ENCODE peak calls at places on chromosomes 11 and 22, in seven cellular contexts. M, K, E, O, P, B and Q are unnamed samples.

GRCh38 chr22:22730655-22731373 is 86.4 kb downstream of the GGTLC2 start:
- DNase-seq in M (no peak), O (no peak), E (no peak), B (no peak), P (no peak), K (no peak), Q (no peak)

GRCh38 chr11:16912607-16913006 is 101.6 kb downstream of the PLEKHA7 start:
- DNase-seq in B (no peak), K (no peak), O (no peak), E (no peak), P (no peak), M (no peak), Q (no peak)

GRCh38 chr11:96178014-96178745 is 164.8 kb downstream of the MAML2 start:
- DNase-seq in M (no peak), E (no peak), P (no peak), K (no peak), O (no peak), B (no peak), Q (no peak)

GRCh38 chr11:43515090-43515489 is 156.4 kb downstream of the TTC17 start:
- DNase-seq in O (peak), M (peak), P (no peak), B (no peak), K (peak), E (peak), Q (no peak)

GRCh38 chr11:3136542-3137455 is 28.3 kb downstream of the OSBPL5 start:
- DNase-seq in M (no peak), B (no peak), E (no peak), K (no peak), O (no peak), P (no peak), Q (no peak)

GRCh38 chr11:16000065-16000464 is 356.3 kb downstream of the SOX6 start:
- DNase-seq in K (no peak), P (no peak), M (no peak), O (no peak), E (no peak), B (no peak), Q (no peak)

GRCh38 chr22:20393705-20394476 is at the start of gene ZNF74:
- DNase-seq in M (peak), P (peak), K (peak), E (peak), O (peak), B (peak), Q (peak)

GRCh38 chr11:6653656-6654055 is 2.0 kb downstream of the DCHS1 start:
- DNase-seq in K (no peak), M (no peak), B (no peak), O (no peak), E (no peak), P (no peak), Q (no peak)

GRCh38 chr11:58905141-58905715 is 34.1 kb upstream of the GLYATL1 start:
- DNase-seq in P (no peak), M (no peak), E (peak), O (no peak), K (peak), B (no peak), Q (no peak)

GRCh38 chr11:21257461-21257860 is 588.1 kb downstream of the NELL1 start:
- DNase-seq in K (no peak), P (no peak), B (no peak), M (no peak), E (no peak), O (no peak), Q (no peak)

GRCh38 chr11:112352907-112353306 is 92.2 kb upstream of the PLET1 start:
- DNase-seq in P (no peak), E (no peak), O (no peak), B (no peak), M (no peak), K (no peak), Q (no peak)

GRCh38 chr11:15507592-15507991 is 392.9 kb downstream of the INSC start:
- DNase-seq in O (no peak), P (no peak), M (no peak), B (no peak), K (no peak), E (no peak), Q (no peak)

GRCh38 chr11:57513911-57514537 is 1.5 kb downstream of the SLC43A1 start:
- DNase-seq in B (no peak), E (no peak), P (peak), M (peak), O (no peak), K (peak), Q (no peak)

DNA sequence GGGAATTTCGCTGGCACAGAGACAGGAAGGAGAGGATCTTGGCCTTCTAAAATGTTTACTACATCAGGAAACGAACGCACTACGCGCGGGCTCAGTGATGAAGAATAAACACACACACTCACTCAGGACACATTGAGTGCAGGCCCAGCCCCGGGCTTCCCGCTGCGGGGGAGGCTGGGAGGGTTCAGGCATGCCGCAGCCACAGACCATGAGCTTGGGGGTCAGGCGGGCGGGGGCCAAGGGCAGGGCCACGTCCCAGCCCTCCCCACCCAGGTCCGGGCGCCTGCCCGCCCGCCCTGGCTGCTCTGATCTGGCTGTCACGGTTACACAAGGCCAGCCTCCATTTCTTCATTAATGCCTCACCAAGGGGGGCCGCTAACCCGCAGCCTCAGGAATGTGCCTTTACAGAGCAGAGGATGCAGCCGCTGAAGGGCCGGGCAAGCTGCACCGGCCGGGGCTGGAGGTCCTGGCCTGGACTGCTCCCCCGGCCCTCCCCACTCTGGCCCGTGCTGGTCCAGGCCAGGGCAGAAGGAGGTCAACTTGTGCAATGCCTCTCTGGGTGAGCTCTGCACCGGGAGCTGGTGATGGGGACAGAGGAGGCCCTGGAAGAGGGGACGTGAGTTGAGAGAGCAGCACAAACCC is 41.7 kb downstream of the IGF2 start:
- DNase-seq in E (peak), M (peak), O (peak), B (no peak), P (no peak), K (no peak), Q (peak)
- TF ChIP-seq TAF1 in E (no peak), M (no peak), O (peak), B (no peak), P (no peak), K (no peak), Q (no peak)

DNA sequence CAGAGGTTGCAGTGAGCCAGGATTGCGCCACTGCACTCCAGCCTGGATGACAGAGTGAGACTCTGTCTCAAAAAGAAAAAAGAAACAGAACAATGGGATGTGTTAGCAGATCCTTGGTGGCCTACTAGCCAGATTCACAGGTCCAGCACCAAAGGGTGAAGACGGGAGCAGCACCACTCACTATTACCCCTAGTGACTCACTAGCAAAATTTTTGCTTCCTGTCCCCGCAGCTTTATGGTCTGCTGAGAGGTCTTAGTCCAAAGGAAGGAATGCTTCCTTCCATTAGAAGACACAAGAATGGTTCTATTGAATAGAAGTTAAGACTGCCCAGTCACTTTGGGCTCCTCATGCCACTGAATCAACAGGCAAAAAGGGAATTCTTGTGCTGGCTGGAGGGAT is 35.9 kb upstream of the NUP50 start:
- DNase-seq in P (no peak), M (no peak), K (no peak), O (no peak), E (no peak), B (no peak), Q (no peak)
- TF ChIP-seq TAF1 in P (no peak), M (no peak), K (no peak), O (no peak), E (no peak), B (no peak), Q (no peak)

GRCh38 chr11:118857385-118857784 is 26.3 kb upstream of the CXCR5 start:
- DNase-seq in B (no peak), E (no peak), P (no peak), M (no peak), O (no peak), K (no peak), Q (no peak)
- TF ChIP-seq TAF1 in B (no peak), E (no peak), P (no peak), M (no peak), O (no peak), K (no peak), Q (no peak)

DNA sequence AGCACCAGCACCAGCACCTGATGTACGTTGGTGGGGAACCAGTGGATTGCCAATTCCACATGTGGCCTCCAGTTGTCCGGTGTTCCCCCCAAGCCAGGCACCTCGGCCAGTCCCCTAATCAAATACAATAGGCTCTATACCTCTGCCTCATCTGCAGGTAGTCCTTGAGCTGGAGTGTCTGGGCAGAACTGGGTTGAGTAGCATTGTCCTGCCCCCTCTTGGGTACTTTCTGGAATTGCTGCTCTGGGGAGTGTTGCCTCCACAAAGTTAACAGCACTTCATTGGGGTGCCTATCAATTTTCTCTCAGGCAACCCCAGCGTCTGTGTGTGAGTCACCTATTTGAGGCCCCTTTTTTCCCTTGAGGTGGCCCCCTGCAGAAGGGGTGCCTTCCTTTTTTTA is 413.0 kb upstream of the LARGE1 start:
- DNase-seq in E (no peak), K (no peak), O (no peak), B (no peak), P (no peak), M (no peak), Q (no peak)
- TF ChIP-seq TAF1 in E (no peak), K (no peak), O (no peak), B (no peak), P (no peak), M (no peak), Q (no peak)

DNA sequence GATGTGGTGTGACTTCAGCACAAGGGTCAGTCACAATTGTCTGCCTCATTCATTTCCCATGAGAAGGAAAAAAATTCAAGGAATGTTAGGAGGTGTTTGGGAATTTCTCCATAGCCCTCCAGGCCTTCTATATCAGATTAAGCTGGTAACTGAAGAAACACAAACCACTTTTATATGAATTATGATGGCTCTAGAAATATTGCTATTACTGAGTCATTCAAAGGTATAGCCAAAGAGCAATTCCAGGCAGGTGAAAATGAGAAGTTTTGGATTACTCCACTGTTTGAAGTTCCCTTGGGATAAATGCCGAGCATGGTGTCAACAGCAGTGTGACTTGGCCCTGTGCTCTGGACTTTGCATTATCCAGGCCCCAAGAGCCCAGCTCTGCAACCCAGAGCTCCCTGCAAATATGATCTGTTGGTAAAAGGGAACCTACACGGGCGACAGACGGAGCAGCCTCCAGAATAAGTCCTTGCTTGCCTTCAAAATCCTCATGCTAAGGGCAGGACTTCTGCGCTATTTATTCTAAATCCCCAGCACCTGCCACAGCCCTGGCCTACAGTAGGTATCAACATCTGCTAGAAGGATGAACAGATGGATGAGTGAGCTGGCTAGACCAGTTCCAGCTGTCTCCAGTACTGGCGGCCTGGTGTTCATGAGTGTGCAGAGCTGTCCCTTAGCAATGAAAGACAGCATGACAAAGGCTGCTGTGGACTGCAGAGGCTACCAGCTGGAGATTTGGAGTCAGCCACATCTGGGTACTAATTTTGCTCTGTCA is 67.5 kb upstream of the ZBED5 start:
- DNase-seq in B (no peak), O (no peak), P (no peak), E (no peak), M (no peak), K (no peak), Q (no peak)
- TF ChIP-seq TAF1 in B (no peak), O (no peak), P (no peak), E (no peak), M (no peak), K (no peak), Q (no peak)

GRCh38 chr11:64932324-64932723 is 3.4 kb downstream of the GPHA2 start:
- DNase-seq in K (no peak), O (no peak), B (no peak), P (no peak), M (no peak), E (no peak), Q (no peak)

GRCh38 chr11:64934765-64935633 is 694 bp downstream of the GPHA2 start:
- DNase-seq in P (no peak), K (no peak), O (peak), B (no peak), M (no peak), E (no peak), Q (no peak)

GRCh38 chr11:64931290-64931689 is 4.4 kb downstream of the GPHA2 start:
- DNase-seq in K (no peak), P (no peak), M (no peak), B (no peak), O (no peak), E (no peak), Q (no peak)

GRCh38 chr11:64933935-64934693 is 1.6 kb downstream of the GPHA2 start:
- DNase-seq in E (no peak), K (no peak), O (no peak), M (no peak), P (no peak), B (no peak), Q (no peak)

DNA sequence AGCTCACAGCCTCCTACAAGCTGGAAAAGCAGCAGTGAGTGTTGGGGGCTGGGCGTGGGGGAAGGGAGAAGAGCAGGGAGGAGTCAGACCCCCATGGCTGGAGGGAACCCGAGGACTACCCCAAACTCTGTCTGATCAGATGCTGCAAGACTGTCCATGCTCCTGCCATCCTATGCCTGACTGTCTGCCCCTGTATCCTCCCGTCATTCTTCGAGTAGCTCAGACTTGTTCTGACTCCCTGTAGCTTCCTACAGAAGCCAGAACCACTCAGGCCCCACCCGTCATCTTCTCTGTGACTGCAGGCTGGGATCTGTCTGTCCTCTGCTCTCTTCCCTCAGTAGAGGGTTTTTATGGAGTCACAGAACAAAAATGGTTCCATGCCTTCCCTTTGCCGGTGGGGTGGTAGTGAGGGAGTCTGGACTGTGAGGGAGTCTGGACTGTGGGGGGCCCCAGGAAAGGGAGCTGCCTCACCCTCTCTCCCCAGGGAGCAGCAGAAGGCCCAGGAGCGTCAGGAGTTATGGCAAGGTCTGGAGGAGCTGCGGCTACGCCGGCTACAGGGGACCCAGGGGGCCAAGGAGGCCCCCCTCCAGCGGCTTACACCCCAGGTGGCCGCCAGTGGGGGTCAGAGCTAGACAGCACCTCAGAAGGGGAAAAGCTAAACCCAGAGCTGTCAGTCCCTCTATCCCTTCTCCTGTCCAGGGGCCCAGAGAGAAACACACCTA is 2.3 kb downstream of the GPHA2 start:
- DNase-seq in E (no peak), P (no peak), K (no peak), B (no peak), O (no peak), M (no peak), Q (no peak)
- TF ChIP-seq TAF1 in E (no peak), P (no peak), K (no peak), B (no peak), O (no peak), M (no peak), Q (no peak)

GRCh38 chr22:29480262-29480511 is 169 bp downstream of the NEFH start:
- DNase-seq in K (no peak), M (no peak), P (no peak), B (no peak), E (no peak), O (no peak), Q (no peak)

GRCh38 chr22:29481265-29482000 is 1.4 kb downstream of the NEFH start:
- DNase-seq in P (no peak), O (no peak), K (no peak), E (peak), M (peak), B (no peak), Q (no peak)

GRCh38 chr22:29482253-29482652 is 2.2 kb downstream of the NEFH start:
- DNase-seq in P (no peak), K (no peak), B (no peak), E (no peak), M (no peak), O (no peak), Q (no peak)

GRCh38 chr22:29479417-29480261 is at the start of gene NEFH:
- DNase-seq in P (no peak), B (no peak), M (peak), O (no peak), K (peak), E (peak), Q (no peak)

DNA sequence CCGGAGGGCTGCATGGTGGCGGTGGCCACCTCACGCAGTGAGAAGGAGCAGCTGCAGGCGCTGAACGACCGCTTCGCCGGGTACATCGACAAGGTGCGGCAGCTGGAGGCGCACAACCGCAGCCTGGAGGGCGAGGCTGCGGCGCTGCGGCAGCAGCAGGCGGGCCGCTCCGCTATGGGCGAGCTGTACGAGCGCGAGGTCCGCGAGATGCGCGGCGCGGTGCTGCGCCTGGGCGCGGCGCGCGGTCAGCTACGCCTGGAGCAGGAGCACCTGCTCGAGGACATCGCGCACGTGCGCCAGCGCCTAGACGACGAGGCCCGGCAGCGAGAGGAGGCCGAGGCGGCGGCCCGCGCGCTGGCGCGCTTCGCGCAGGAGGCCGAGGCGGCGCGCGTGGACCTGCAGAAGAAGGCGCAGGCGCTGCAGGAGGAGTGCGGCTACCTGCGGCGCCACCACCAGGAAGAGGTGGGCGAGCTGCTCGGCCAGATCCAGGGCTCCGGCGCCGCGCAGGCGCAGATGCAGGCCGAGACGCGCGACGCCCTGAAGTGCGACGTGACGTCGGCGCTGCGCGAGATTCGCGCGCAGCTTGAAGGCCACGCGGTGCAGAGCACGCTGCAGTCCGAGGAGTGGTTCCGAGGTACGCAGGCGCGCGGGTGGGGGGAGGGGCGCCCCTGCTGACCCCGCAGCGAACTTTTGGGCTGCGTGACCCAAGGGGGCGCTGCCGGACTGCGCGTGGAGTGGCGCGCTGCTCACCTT is 670 bp downstream of the NEFH start:
- DNase-seq in E (peak), P (no peak), M (peak), O (no peak), B (peak), K (peak), Q (no peak)
- TF ChIP-seq TAF1 in E (peak), P (no peak), M (no peak), O (no peak), B (no peak), K (no peak), Q (no peak)

DNA sequence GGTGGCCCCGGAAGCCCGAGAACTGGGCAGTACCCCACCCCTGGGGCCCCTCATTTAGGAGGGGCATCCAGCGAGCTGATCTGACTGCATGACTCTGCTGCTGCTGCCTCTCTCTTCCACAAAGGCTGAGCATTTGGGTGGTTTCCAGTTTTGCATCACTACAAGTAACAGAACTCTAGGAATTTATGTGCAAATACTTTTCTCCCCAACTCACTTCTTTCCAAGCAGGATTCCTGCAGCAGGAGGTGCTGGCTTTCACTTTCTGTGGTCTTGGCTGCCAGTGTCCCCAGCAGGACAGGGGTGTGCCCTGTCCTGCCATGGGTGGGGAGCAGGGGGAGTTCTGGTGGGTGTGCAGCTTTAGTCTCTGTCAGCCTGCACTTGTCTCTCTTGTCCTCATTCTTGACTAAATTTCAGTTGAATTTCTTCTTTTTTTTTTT is 21.2 kb downstream of the UPB1 start:
- DNase-seq in E (no peak), M (no peak), O (peak), P (no peak), B (no peak), K (no peak), Q (no peak)
- TF ChIP-seq TAF1 in E (peak), M (no peak), O (no peak), P (no peak), B (no peak), K (no peak), Q (no peak)

DNA sequence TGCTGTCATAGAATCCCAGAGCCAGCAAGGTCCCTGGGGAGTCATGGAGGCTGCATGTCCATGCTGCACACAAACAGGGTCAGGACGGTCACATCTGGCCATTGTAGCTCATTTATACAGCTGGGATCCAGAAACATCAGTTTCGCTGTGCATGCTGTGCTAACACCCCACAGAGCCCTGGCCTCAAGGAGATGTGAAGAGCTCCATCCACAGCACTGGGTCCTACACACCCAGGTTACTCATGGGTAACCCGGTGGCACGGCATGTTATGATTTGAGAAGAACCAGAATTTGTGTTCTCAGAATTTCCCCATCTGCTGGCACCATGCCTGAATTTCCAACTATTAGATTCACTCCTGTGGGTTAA is 146.3 kb upstream of the ARHGAP20 start:
- DNase-seq in M (no peak), B (no peak), O (no peak), K (no peak), E (no peak), P (no peak), Q (no peak)
- TF ChIP-seq TAF1 in M (no peak), B (no peak), O (no peak), K (no peak), E (no peak), P (no peak), Q (no peak)